ENCODE peak calls at places on chromosomes 6 and 20, in five cellular contexts. One of them, this sample, is unnamed.

GRCh38 chr20:380763-381580 is 412 bp downstream of the TRIB3 start:
- DNase-seq in CD4-positive, CD25-positive, alpha-beta regulatory T cell: peak; percentile 74
- DNase-seq in cardiac fibroblast: peak; percentile 75
- DNase-seq in cardiac muscle cell: peak; percentile 48
- DNase-seq in neural progenitor cell: peak; percentile 79
- DNase-seq in this sample: no peak

GRCh38 chr6:129845696-129846095 is 15.4 kb downstream of the TMEM244 start:
- DNase-seq in CD4-positive, CD25-positive, alpha-beta regulatory T cell: no peak
- DNase-seq in cardiac fibroblast: no peak
- DNase-seq in cardiac muscle cell: no peak
- DNase-seq in neural progenitor cell: no peak
- DNase-seq in this sample: no peak

GRCh38 chr20:3559637-3560036 is 88.8 kb downstream of the ATRN start:
- DNase-seq in CD4-positive, CD25-positive, alpha-beta regulatory T cell: no peak
- DNase-seq in cardiac fibroblast: no peak
- DNase-seq in cardiac muscle cell: no peak
- DNase-seq in neural progenitor cell: no peak
- DNase-seq in this sample: no peak

GRCh38 chr20:32793059-32793458 is 26.7 kb upstream of the MAPRE1 start:
- DNase-seq in CD4-positive, CD25-positive, alpha-beta regulatory T cell: no peak
- DNase-seq in cardiac fibroblast: no peak
- DNase-seq in cardiac muscle cell: no peak
- DNase-seq in neural progenitor cell: no peak
- DNase-seq in this sample: no peak

GRCh38 chr6:167292301-167293087 is 1.4 kb downstream of the UNC93A start:
- DNase-seq in CD4-positive, CD25-positive, alpha-beta regulatory T cell: no peak
- DNase-seq in cardiac fibroblast: no peak
- DNase-seq in cardiac muscle cell: no peak
- DNase-seq in neural progenitor cell: no peak
- DNase-seq in this sample: no peak

GRCh38 chr20:41509801-41510200 is 108.4 kb downstream of the CHD6 start:
- DNase-seq in CD4-positive, CD25-positive, alpha-beta regulatory T cell: no peak
- DNase-seq in cardiac fibroblast: peak; percentile 75
- DNase-seq in cardiac muscle cell: no peak
- DNase-seq in neural progenitor cell: no peak
- DNase-seq in this sample: no peak

GRCh38 chr6:1390805-1391511 is 1.6 kb downstream of the FOXF2 start:
- DNase-seq in CD4-positive, CD25-positive, alpha-beta regulatory T cell: no peak
- DNase-seq in cardiac fibroblast: peak; percentile 16
- DNase-seq in cardiac muscle cell: no peak
- DNase-seq in neural progenitor cell: peak; percentile 60
- DNase-seq in this sample: no peak

GRCh38 chr20:40606237-40606636 is 82.8 kb downstream of the MAFB start:
- DNase-seq in CD4-positive, CD25-positive, alpha-beta regulatory T cell: no peak
- DNase-seq in cardiac fibroblast: no peak
- DNase-seq in cardiac muscle cell: no peak
- DNase-seq in neural progenitor cell: no peak
- DNase-seq in this sample: no peak

GRCh38 chr6:100404051-100404450 is 60.7 kb downstream of the SIM1 start:
- DNase-seq in CD4-positive, CD25-positive, alpha-beta regulatory T cell: no peak
- DNase-seq in cardiac fibroblast: no peak
- DNase-seq in cardiac muscle cell: no peak
- DNase-seq in neural progenitor cell: no peak
- DNase-seq in this sample: no peak

GRCh38 chr20:39939241-39939865 is 749.7 kb downstream of the MAFB start:
- DNase-seq in CD4-positive, CD25-positive, alpha-beta regulatory T cell: no peak
- DNase-seq in cardiac fibroblast: no peak
- DNase-seq in cardiac muscle cell: no peak
- DNase-seq in neural progenitor cell: no peak
- DNase-seq in this sample: no peak

GRCh38 chr20:62119101-62119500 is 3.2 kb upstream of the LSM14B start:
- DNase-seq in CD4-positive, CD25-positive, alpha-beta regulatory T cell: no peak
- DNase-seq in cardiac fibroblast: no peak
- DNase-seq in cardiac muscle cell: no peak
- DNase-seq in neural progenitor cell: no peak
- DNase-seq in this sample: no peak

GRCh38 chr6:108798672-108799355 is 49.4 kb upstream of the ARMC2 start:
- DNase-seq in CD4-positive, CD25-positive, alpha-beta regulatory T cell: peak; percentile 76
- DNase-seq in cardiac fibroblast: peak; percentile 45
- DNase-seq in cardiac muscle cell: peak; percentile 22
- DNase-seq in neural progenitor cell: peak; percentile 30
- DNase-seq in this sample: no peak

GRCh38 chr20:37956099-37956498 is 53.2 kb downstream of the VSTM2L start:
- DNase-seq in CD4-positive, CD25-positive, alpha-beta regulatory T cell: no peak
- DNase-seq in cardiac fibroblast: no peak
- DNase-seq in cardiac muscle cell: no peak
- DNase-seq in neural progenitor cell: no peak
- DNase-seq in this sample: peak; percentile 29

GRCh38 chr20:48364055-48364454 is 463.7 kb downstream of the PREX1 start:
- DNase-seq in CD4-positive, CD25-positive, alpha-beta regulatory T cell: no peak
- DNase-seq in cardiac fibroblast: no peak
- DNase-seq in cardiac muscle cell: no peak
- DNase-seq in neural progenitor cell: no peak
- DNase-seq in this sample: no peak

GRCh38 chr6:91523511-91523910 is 936.6 kb upstream of the MAP3K7 start:
- DNase-seq in CD4-positive, CD25-positive, alpha-beta regulatory T cell: no peak
- DNase-seq in cardiac fibroblast: no peak
- DNase-seq in cardiac muscle cell: no peak
- DNase-seq in neural progenitor cell: no peak
- DNase-seq in this sample: no peak

GRCh38 chr6:14924126-14925024 is 321.5 kb upstream of the JARID2 start:
- DNase-seq in CD4-positive, CD25-positive, alpha-beta regulatory T cell: no peak
- DNase-seq in cardiac fibroblast: no peak
- DNase-seq in cardiac muscle cell: peak; percentile 69
- DNase-seq in neural progenitor cell: peak; percentile 77
- DNase-seq in this sample: no peak

GRCh38 chr6:16064687-16065086 is 64.2 kb upstream of the MYLIP start:
- DNase-seq in CD4-positive, CD25-positive, alpha-beta regulatory T cell: no peak
- DNase-seq in cardiac fibroblast: no peak
- DNase-seq in cardiac muscle cell: no peak
- DNase-seq in neural progenitor cell: peak; percentile 44
- DNase-seq in this sample: no peak

GRCh38 chr6:30515106-30515505 is 25.8 kb downstream of the HLA-E start:
- DNase-seq in CD4-positive, CD25-positive, alpha-beta regulatory T cell: no peak
- DNase-seq in cardiac fibroblast: no peak
- DNase-seq in cardiac muscle cell: no peak
- DNase-seq in neural progenitor cell: peak; percentile 33
- DNase-seq in this sample: no peak

GRCh38 chr6:166412156-166412910 is 29.6 kb upstream of the MPC1 start:
- DNase-seq in CD4-positive, CD25-positive, alpha-beta regulatory T cell: no peak
- DNase-seq in cardiac fibroblast: no peak
- DNase-seq in cardiac muscle cell: no peak
- DNase-seq in neural progenitor cell: no peak
- DNase-seq in this sample: no peak

GRCh38 chr6:38524436-38525145 is 115.1 kb downstream of the BTBD9 start:
- DNase-seq in CD4-positive, CD25-positive, alpha-beta regulatory T cell: peak; percentile 15
- DNase-seq in cardiac fibroblast: no peak
- DNase-seq in cardiac muscle cell: no peak
- DNase-seq in neural progenitor cell: no peak
- DNase-seq in this sample: no peak

GRCh38 chr20:4571759-4572531 is 149.8 kb upstream of the PRND start:
- DNase-seq in CD4-positive, CD25-positive, alpha-beta regulatory T cell: no peak
- DNase-seq in cardiac fibroblast: no peak
- DNase-seq in cardiac muscle cell: no peak
- DNase-seq in neural progenitor cell: no peak
- DNase-seq in this sample: no peak

GRCh38 chr6:169221264-169221663 is 32.4 kb downstream of the THBS2 start:
- DNase-seq in CD4-positive, CD25-positive, alpha-beta regulatory T cell: no peak
- DNase-seq in cardiac fibroblast: no peak
- DNase-seq in cardiac muscle cell: no peak
- DNase-seq in neural progenitor cell: no peak
- DNase-seq in this sample: no peak

GRCh38 chr20:44209691-44210421 is 715 bp downstream of the OSER1 start:
- DNase-seq in CD4-positive, CD25-positive, alpha-beta regulatory T cell: peak; percentile 22
- DNase-seq in cardiac fibroblast: peak; percentile 30
- DNase-seq in cardiac muscle cell: peak; percentile 71
- DNase-seq in neural progenitor cell: peak; percentile 71
- DNase-seq in this sample: no peak

GRCh38 chr6:153980176-153980575 is 58.9 kb upstream of the OPRM1 start:
- DNase-seq in CD4-positive, CD25-positive, alpha-beta regulatory T cell: no peak
- DNase-seq in cardiac fibroblast: no peak
- DNase-seq in cardiac muscle cell: no peak
- DNase-seq in neural progenitor cell: no peak
- DNase-seq in this sample: no peak

GRCh38 chr6:11363881-11364576 is 131.6 kb upstream of the NEDD9 start:
- DNase-seq in CD4-positive, CD25-positive, alpha-beta regulatory T cell: no peak
- DNase-seq in cardiac fibroblast: no peak
- DNase-seq in cardiac muscle cell: no peak
- DNase-seq in neural progenitor cell: no peak
- DNase-seq in this sample: no peak

GRCh38 chr6:83884523-83884922 is 25.0 kb downstream of the CYB5R4 start:
- DNase-seq in CD4-positive, CD25-positive, alpha-beta regulatory T cell: peak; percentile 74
- DNase-seq in cardiac fibroblast: peak; percentile 63
- DNase-seq in cardiac muscle cell: peak; percentile 49
- DNase-seq in neural progenitor cell: peak; percentile 47
- DNase-seq in this sample: peak; percentile 43

GRCh38 chr6:36244641-36245280 is 25.1 kb upstream of the PNPLA1 start:
- DNase-seq in CD4-positive, CD25-positive, alpha-beta regulatory T cell: no peak
- DNase-seq in cardiac fibroblast: no peak
- DNase-seq in cardiac muscle cell: no peak
- DNase-seq in neural progenitor cell: peak; percentile 53
- DNase-seq in this sample: no peak

GRCh38 chr6:40753048-40753447 is 165.9 kb upstream of the LRFN2 start:
- DNase-seq in CD4-positive, CD25-positive, alpha-beta regulatory T cell: no peak
- DNase-seq in cardiac fibroblast: no peak
- DNase-seq in cardiac muscle cell: no peak
- DNase-seq in neural progenitor cell: no peak
- DNase-seq in this sample: no peak
- H3K4me3 ChIP-seq in CD4-positive, CD25-positive, alpha-beta regulatory T cell: no peak overlapping the region
- H3K4me3 ChIP-seq in cardiac fibroblast: no peak overlapping the region
- H3K4me3 ChIP-seq in cardiac muscle cell: no peak overlapping the region
- H3K4me3 ChIP-seq in neural progenitor cell: no peak overlapping the region
- H3K4me3 ChIP-seq in this sample: no peak overlapping the region

DNA sequence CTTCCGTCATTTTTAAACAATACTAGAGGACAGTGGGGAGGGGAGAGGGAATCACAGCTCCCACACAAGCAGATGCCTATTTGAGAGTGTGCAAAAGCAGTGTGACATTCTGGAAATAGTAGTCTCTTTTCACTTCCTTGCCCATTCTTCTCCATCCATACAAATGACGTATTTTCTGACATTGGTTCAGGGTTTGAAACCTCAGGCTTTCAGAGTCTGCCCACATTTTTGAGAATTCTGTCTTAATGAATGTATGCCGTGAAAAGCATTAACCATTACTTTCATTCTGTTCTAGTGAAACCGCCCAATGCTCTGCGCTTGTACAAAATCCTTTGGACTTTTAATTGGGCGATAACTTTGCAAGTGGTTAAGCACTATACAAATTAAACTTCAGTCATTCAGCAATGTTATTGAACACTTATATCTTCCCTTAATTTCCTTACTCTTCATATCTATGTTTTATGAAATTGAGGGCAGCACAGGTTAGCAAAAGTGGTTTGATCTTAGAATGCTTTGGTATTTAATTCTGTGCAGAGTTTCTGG is 265.7 kb downstream of the SOX4 start:
- DNase-seq in CD4-positive, CD25-positive, alpha-beta regulatory T cell: no peak
- DNase-seq in cardiac fibroblast: no peak
- DNase-seq in cardiac muscle cell: no peak
- DNase-seq in neural progenitor cell: no peak
- DNase-seq in this sample: no peak
- H3K4me3 ChIP-seq in CD4-positive, CD25-positive, alpha-beta regulatory T cell: no peak overlapping the region
- H3K4me3 ChIP-seq in cardiac fibroblast: no peak overlapping the region
- H3K4me3 ChIP-seq in cardiac muscle cell: no peak overlapping the region
- H3K4me3 ChIP-seq in neural progenitor cell: no peak overlapping the region
- H3K4me3 ChIP-seq in this sample: no peak overlapping the region

DNA sequence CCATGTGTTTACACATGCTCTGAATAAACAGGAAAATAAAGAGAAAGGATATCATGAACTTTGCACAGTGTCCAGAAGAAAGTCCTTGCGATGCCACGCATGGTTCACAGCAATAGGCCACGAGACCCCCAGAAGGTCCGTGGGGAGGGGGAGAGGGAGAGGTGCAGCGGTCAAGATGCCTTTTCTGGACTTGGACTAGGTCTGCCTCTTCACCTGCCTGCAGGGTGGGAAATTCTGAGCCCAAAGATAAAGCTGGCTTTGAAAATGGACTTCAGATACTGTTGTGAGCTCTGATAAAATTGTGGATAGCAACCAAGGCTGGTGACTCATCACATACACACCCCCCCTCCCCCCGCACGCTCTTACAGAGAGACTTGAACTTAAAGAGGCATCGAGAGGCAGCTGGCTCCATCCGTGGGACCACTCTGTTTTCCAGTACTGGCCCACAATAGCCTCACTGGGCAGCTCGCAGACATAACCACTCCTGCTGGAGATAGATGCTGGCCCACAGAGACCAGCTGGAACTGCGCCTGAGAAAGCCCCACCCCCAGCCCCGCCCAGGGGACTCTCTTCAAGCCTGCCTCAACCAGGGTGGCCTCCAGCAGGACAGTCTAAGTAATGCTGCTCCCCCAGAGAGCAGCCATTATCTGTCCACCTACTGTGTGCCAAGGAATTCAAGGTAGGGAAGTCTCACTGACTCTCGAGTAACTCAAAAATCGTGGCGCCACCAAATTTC is 21.2 kb upstream of the NFATC2 start:
- DNase-seq in CD4-positive, CD25-positive, alpha-beta regulatory T cell: no peak
- DNase-seq in cardiac fibroblast: peak; percentile 87
- DNase-seq in cardiac muscle cell: peak; percentile 63
- DNase-seq in neural progenitor cell: peak; percentile 67
- DNase-seq in this sample: peak; percentile 69
- H3K4me3 ChIP-seq in CD4-positive, CD25-positive, alpha-beta regulatory T cell: no peak overlapping the region
- H3K4me3 ChIP-seq in cardiac fibroblast: no peak overlapping the region
- H3K4me3 ChIP-seq in cardiac muscle cell: no peak overlapping the region
- H3K4me3 ChIP-seq in neural progenitor cell: no peak overlapping the region
- H3K4me3 ChIP-seq in this sample: peak overlapping the region; percentile 62

GRCh38 chr6:139625998-139626975 is 251.8 kb upstream of the CITED2 start:
- DNase-seq in CD4-positive, CD25-positive, alpha-beta regulatory T cell: no peak
- DNase-seq in cardiac fibroblast: peak; percentile 78
- DNase-seq in cardiac muscle cell: no peak
- DNase-seq in neural progenitor cell: no peak
- DNase-seq in this sample: no peak
- H3K4me3 ChIP-seq in CD4-positive, CD25-positive, alpha-beta regulatory T cell: no peak overlapping the region
- H3K4me3 ChIP-seq in cardiac fibroblast: no peak overlapping the region
- H3K4me3 ChIP-seq in cardiac muscle cell: no peak overlapping the region
- H3K4me3 ChIP-seq in neural progenitor cell: no peak overlapping the region
- H3K4me3 ChIP-seq in this sample: no peak overlapping the region

GRCh38 chr6:22147983-22148797 is 148.6 kb downstream of the PRL start:
- DNase-seq in CD4-positive, CD25-positive, alpha-beta regulatory T cell: no peak
- DNase-seq in cardiac fibroblast: peak; percentile 72
- DNase-seq in cardiac muscle cell: peak; percentile 51
- DNase-seq in neural progenitor cell: peak; percentile 31
- DNase-seq in this sample: peak; percentile 59
- H3K4me3 ChIP-seq in CD4-positive, CD25-positive, alpha-beta regulatory T cell: no peak overlapping the region
- H3K4me3 ChIP-seq in cardiac fibroblast: no peak overlapping the region
- H3K4me3 ChIP-seq in cardiac muscle cell: no peak overlapping the region
- H3K4me3 ChIP-seq in neural progenitor cell: no peak overlapping the region
- H3K4me3 ChIP-seq in this sample: peak overlapping the region; percentile 10

DNA sequence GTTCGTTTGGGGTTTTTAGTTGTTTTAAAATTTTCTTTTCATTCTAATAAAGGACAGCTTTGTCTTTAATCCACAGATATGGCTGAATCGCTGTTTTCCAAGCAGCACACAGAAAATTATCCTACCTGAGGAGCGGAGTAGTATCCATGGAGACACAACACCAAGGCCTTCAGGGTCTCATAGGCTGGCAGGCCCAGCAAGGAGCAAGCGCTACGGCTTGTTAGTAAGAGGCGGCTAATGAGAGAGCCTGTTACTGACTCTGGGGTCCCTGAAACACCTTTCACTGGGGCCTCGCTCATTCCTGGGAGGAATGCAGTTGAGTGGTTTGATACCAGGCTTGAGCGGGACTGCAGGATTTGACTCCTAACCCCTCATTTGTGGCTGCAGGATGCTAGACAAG is 303.8 kb upstream of the CDH4 start:
- DNase-seq in CD4-positive, CD25-positive, alpha-beta regulatory T cell: no peak
- DNase-seq in cardiac fibroblast: no peak
- DNase-seq in cardiac muscle cell: no peak
- DNase-seq in neural progenitor cell: no peak
- DNase-seq in this sample: no peak
- H3K4me3 ChIP-seq in CD4-positive, CD25-positive, alpha-beta regulatory T cell: no peak overlapping the region
- H3K4me3 ChIP-seq in cardiac fibroblast: no peak overlapping the region
- H3K4me3 ChIP-seq in cardiac muscle cell: no peak overlapping the region
- H3K4me3 ChIP-seq in neural progenitor cell: no peak overlapping the region
- H3K4me3 ChIP-seq in this sample: no peak overlapping the region